ENCODE peak calls at places on chromosomes 2 and 18, in ten cellular contexts. F is tibial nerve, B is body of pancreas, T is breast epithelium, A is tibial artery, V is cardiac fibroblast, S is uterus, M is GM06990, K is GM23338, P is foreskin fibroblast. W is an unnamed sample.

GRCh38 chr2:201406077-201406662 is 45.1 kb downstream of the TRAK2 start:
- DNase-seq in S (peak; percentile 23), M (no peak), K (no peak), B (peak; percentile 60), P (peak; percentile 93), T (no peak), F (peak; percentile 88), A (no peak), V (peak; percentile 86), W (peak; percentile 21)

GRCh38 chr18:2571200-2572143 is at the start of the genes METTL4 and NDC80:
- DNase-seq in T (peak; percentile 77), F (peak; percentile 74), B (peak; percentile 80), S (peak; percentile 84), K (peak; percentile 93), V (peak; percentile 94), P (peak; percentile 96), M (peak; percentile 92), A (peak; percentile 66), W (peak; percentile 83)

GRCh38 chr18:55968550-55968949 is 380.6 kb upstream of the TCF4 start:
- DNase-seq in P (peak; percentile 7), V (peak; percentile 15), K (no peak), A (no peak), M (no peak), B (no peak), T (no peak), F (no peak), S (no peak), W (no peak)

GRCh38 chr18:61413388-61413787 is 80.2 kb downstream of the CDH20 start:
- DNase-seq in V (no peak), K (no peak), T (no peak), M (no peak), S (no peak), A (no peak), F (no peak), B (no peak), P (no peak), W (no peak)

GRCh38 chr2:180715044-180715443 is 265.4 kb upstream of the UBE2E3 start:
- DNase-seq in M (no peak), A (no peak), K (no peak), B (no peak), P (no peak), T (no peak), F (no peak), S (no peak), V (no peak), W (no peak)

GRCh38 chr2:67048314-67048713 is 348.8 kb upstream of the ETAA1 start:
- DNase-seq in B (no peak), T (no peak), S (no peak), M (no peak), F (no peak), V (no peak), K (peak; percentile 10), A (no peak), P (no peak), W (no peak)

GRCh38 chr18:69161383-69162028 is 239.2 kb upstream of the DOK6 start:
- DNase-seq in B (no peak), F (no peak), K (no peak), T (no peak), M (no peak), V (peak; percentile 51), P (no peak), A (no peak), S (no peak), W (no peak)

GRCh38 chr2:53210538-53210937 is 557.1 kb upstream of the CHAC2 start:
- DNase-seq in K (peak; percentile 47), A (no peak), M (no peak), F (no peak), B (no peak), S (no peak), P (no peak), V (peak; percentile 2), T (no peak), W (no peak)

GRCh38 chr2:56167616-56168015 is 16.2 kb upstream of the CCDC85A start:
- DNase-seq in B (no peak), A (no peak), S (no peak), T (no peak), K (no peak), P (no peak), V (peak; percentile 20), M (no peak), F (no peak), W (no peak)

GRCh38 chr18:58592223-58593214 is 36.4 kb downstream of the ALPK2 start:
- DNase-seq in P (no peak), A (no peak), S (no peak), F (no peak), B (no peak), K (no peak), T (no peak), V (no peak), M (no peak), W (no peak)

GRCh38 chr2:10934979-10935350 is 23.2 kb downstream of the KCNF1 start:
- DNase-seq in F (no peak), K (no peak), P (no peak), S (no peak), A (no peak), B (no peak), V (no peak), M (no peak), T (no peak), W (no peak)

GRCh38 chr2:224946911-224947310 is 95.4 kb downstream of the DOCK10 start:
- DNase-seq in B (no peak), F (no peak), K (no peak), A (no peak), T (no peak), P (peak; percentile 52), V (peak; percentile 93), M (no peak), S (no peak), W (no peak)
- H3K4me3 ChIP-seq in B (no peak overlapping the region), F (peak overlapping the region; percentile 34), K (no peak overlapping the region), A (no peak overlapping the region), T (peak overlapping the region; percentile 10), P (no peak overlapping the region), V (peak overlapping the region; percentile 33), M (peak overlapping the region; percentile 77), S (no peak overlapping the region), W (no peak overlapping the region)

DNA sequence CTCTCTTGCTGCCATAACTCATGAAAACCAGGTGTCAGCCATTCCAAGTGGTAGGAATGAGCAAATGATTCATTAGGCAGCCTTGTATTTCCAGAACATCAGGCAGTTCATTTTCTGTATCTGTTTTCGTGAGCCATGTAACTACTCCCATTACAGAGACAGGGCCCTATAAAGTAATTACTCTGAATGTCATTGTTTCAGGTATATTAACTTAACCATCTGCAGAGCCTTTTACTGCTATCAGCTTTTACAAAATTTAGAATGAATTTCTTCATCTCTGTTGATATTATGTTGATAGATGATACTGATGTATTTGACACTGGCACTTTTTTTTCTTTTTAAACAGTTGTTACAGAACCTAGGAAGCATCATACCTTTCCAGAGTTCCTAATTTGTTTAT is 69.9 kb downstream of the MGAT5 start:
- DNase-seq in S (no peak), M (no peak), P (no peak), T (no peak), B (no peak), V (no peak), K (no peak), F (no peak), A (no peak), W (no peak)
- TF ChIP-seq CTCF in S (no peak), M (no peak), P (no peak), T (no peak), B (no peak), V (no peak), K (no peak), F (no peak), A (no peak), W (no peak)

GRCh38 chr2:64212801-64213321 is 68.6 kb upstream of the PELI1 start:
- DNase-seq in F (no peak), M (peak; percentile 55), A (no peak), V (peak; percentile 92), P (peak; percentile 19), B (no peak), S (no peak), K (peak; percentile 36), T (no peak), W (no peak)

GRCh38 chr2:64217198-64217869 is 73.1 kb upstream of the PELI1 start:
- DNase-seq in S (no peak), P (no peak), A (no peak), V (no peak), M (no peak), B (no peak), K (peak; percentile 42), T (no peak), F (no peak), W (no peak)

GRCh38 chr2:64213607-64214275 is 69.5 kb upstream of the PELI1 start:
- DNase-seq in A (no peak), K (no peak), M (peak; percentile 71), S (no peak), B (no peak), P (no peak), V (no peak), T (no peak), F (no peak), W (no peak)

GRCh38 chr2:64212346-64212745 is 68.1 kb upstream of the PELI1 start:
- DNase-seq in F (no peak), K (no peak), B (no peak), P (peak; percentile 62), M (no peak), V (peak; percentile 98), A (peak; percentile 33), T (no peak), S (no peak), W (no peak)

DNA sequence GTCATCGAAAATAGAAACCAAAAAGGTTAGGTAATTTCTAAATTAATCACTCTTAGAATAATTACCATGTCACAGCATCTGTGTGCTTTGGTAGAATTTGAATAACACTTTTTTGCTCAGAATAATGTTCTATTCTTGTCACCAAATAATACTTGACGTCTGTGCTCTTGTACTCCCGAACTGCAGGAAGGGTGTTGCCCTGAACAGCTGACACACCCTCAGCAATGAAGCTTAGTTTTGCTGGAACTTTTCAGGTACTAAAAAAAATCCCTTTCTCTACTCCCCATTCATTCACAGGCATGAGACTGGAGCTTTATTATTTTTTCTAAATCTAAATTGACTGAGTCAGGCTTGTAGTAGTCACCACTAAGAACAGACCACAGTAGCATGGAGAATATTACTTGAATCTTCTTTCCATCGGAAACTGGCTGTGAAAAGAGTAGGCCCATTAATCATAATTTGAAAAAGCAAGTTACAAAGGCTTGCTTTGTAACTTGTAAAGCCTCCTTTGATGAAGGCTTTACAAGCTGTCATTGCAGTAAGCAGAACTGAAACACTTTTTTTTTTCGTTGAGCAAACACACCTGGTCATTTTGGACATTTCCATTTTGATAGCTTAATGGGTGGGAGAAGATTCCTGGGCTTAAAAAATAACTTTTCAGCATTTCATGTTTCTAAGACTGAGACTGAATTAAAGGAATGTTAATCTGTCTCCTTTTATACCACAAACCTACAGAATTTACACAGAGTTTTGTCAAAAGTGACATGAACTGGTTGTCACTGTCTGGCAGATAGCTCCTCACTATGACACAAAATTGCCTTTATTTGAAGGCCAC is 70.3 kb upstream of the PELI1 start:
- DNase-seq in B (no peak), A (no peak), F (no peak), S (no peak), T (no peak), V (peak; percentile 55), K (no peak), M (peak; percentile 76), P (no peak), W (no peak)
- H3K4me3 ChIP-seq in B (no peak overlapping the region), A (no peak overlapping the region), F (no peak overlapping the region), S (no peak overlapping the region), T (no peak overlapping the region), V (no peak overlapping the region), K (no peak overlapping the region), M (peak overlapping the region; percentile 9), P (no peak overlapping the region), W (no peak overlapping the region)

DNA sequence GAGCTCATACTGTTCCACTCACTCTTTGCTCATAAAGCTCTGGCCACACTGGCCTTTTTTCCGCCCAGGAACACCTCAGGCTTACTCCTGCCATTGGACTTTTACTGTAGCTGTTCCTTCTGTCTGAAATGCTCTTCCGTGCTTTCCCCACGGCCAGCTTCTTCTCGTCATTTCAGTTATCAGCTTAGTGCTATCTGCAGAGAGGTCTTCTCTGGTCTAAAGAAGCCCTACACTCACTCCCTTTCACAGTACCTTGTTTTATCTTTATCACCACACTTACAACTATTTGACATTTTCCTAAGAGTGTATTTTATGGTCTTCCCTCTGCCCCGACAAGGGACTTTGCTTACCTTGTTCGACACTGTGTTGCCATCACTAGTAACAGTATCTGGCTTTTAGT is 388.1 kb upstream of the SPRED2 start:
- DNase-seq in S (no peak), F (no peak), B (no peak), A (no peak), V (no peak), T (no peak), M (no peak), K (no peak), P (no peak), W (no peak)
- TF ChIP-seq CTCF in S (no peak), F (no peak), B (no peak), A (no peak), V (no peak), T (no peak), M (no peak), K (no peak), P (no peak), W (no peak)